ENCODE peak calls at places on chromosomes 4 and X, in eight cellular contexts. X is endothelial cell, O is activated B cell treated with CpG ODN at 0.5 μM for 24 hours, S is HFF-Myc, Y is lung, R is fibroblast of mammary gland, K is PC-3, U is WERI-Rb-1. Z is an unnamed sample.
A peak's percentile ranks its signal among the peaks of the same experiment; 100 is the strongest.

GRCh38 chrX:132044953-132045352 is 21.9 kb downstream of the STK26 start:
- DNase-seq in X (no peak), O (no peak), S (no peak), Y (no peak), R (peak; percentile 40), K (no peak), U (no peak), Z (no peak)

GRCh38 chr4:69039071-69039470 is 57.2 kb upstream of the UGT2B7 start:
- DNase-seq in X (no peak), O (no peak), S (no peak), Y (no peak), R (no peak), K (no peak), U (no peak), Z (no peak)

GRCh38 chrX:12898073-12898472 is 8.3 kb upstream of the TLR8 start:
- DNase-seq in X (no peak), O (no peak), S (no peak), Y (no peak), R (no peak), K (no peak), U (no peak), Z (no peak)

GRCh38 chr4:49044270-49044669 is 58.2 kb downstream of the CWH43 start:
- DNase-seq in X (no peak), O (no peak), S (no peak), Y (no peak), R (peak; percentile 1), K (peak; percentile 33), U (no peak), Z (no peak)

GRCh38 chrX:113059714-113060113 is 219.1 kb upstream of the AMOT start:
- DNase-seq in X (no peak), O (no peak), S (no peak), Y (no peak), R (peak; percentile 5), K (no peak), U (no peak), Z (no peak)

GRCh38 chr4:76977731-76978350 is 28.3 kb downstream of the SEPTIN11 start:
- DNase-seq in X (no peak), O (no peak), S (peak; percentile 70), Y (no peak), R (peak; percentile 83), K (peak; percentile 70), U (no peak), Z (no peak)

GRCh38 chrX:13055486-13055885 is 11.1 kb upstream of the FAM9C start:
- DNase-seq in X (no peak), O (no peak), S (no peak), Y (no peak), R (no peak), K (no peak), U (no peak), Z (no peak)

GRCh38 chr4:77827343-77827742 is 8.2 kb upstream of the CNOT6L start:
- DNase-seq in X (no peak), O (no peak), S (no peak), Y (no peak), R (no peak), K (no peak), U (no peak), Z (no peak)

GRCh38 chrX:10110984-10111363 is 45.8 kb upstream of the CLCN4 start:
- DNase-seq in X (no peak), O (no peak), S (no peak), Y (no peak), R (no peak), K (no peak), U (no peak), Z (no peak)

GRCh38 chr4:147094228-147094627 is 148.6 kb upstream of the TTC29 start:
- DNase-seq in X (no peak), O (no peak), S (no peak), Y (no peak), R (no peak), K (peak; percentile 65), U (peak; percentile 29), Z (no peak)

GRCh38 chr4:152187693-152188092 is 348.2 kb downstream of the FBXW7 start:
- DNase-seq in X (no peak), O (no peak), S (peak; percentile 15), Y (no peak), R (peak; percentile 56), K (no peak), U (no peak), Z (no peak)

GRCh38 chrX:7116081-7116480 is 31.4 kb upstream of the STS start:
- DNase-seq in X (no peak), O (no peak), S (no peak), Y (no peak), R (no peak), K (no peak), U (no peak), Z (no peak)

GRCh38 chr4:20194079-20195013 is 57.4 kb upstream of the SLIT2 start:
- DNase-seq in X (no peak), O (no peak), S (peak; percentile 52), Y (no peak), R (peak; percentile 92), K (peak; percentile 87), U (no peak), Z (no peak)

GRCh38 chr4:119627267-119628190 is 1.1 kb downstream of the PDE5A start:
- DNase-seq in X (peak; percentile 81), O (peak; percentile 64), S (no peak), Y (peak; percentile 53), R (peak; percentile 28), K (peak; percentile 63), U (peak; percentile 71), Z (peak; percentile 71)

GRCh38 chrX:40007136-40007535 is 90.6 kb downstream of the BCOR start:
- DNase-seq in X (no peak), O (no peak), S (no peak), Y (no peak), R (no peak), K (no peak), U (no peak), Z (no peak)

GRCh38 chr4:54840992-54841768 is 183.4 kb downstream of the KIT start:
- DNase-seq in X (no peak), O (no peak), S (no peak), Y (no peak), R (peak; percentile 17), K (peak; percentile 24), U (no peak), Z (no peak)
- TF ChIP-seq CTCF in X (no peak), O (no peak), S (peak; percentile 27), Y (no peak), R (peak; percentile 19), K (no peak), U (no peak), Z (no peak)

GRCh38 chrX:346034-346813 is 27.6 kb upstream of the GTPBP6 start:
- DNase-seq in X (no peak), O (no peak), S (no peak), Y (no peak), R (no peak), K (no peak), U (peak; percentile 2), Z (peak; percentile 21)
- TF ChIP-seq CTCF in X (no peak), O (no peak), S (no peak), Y (no peak), R (no peak), K (no peak), U (no peak), Z (no peak)

DNA sequence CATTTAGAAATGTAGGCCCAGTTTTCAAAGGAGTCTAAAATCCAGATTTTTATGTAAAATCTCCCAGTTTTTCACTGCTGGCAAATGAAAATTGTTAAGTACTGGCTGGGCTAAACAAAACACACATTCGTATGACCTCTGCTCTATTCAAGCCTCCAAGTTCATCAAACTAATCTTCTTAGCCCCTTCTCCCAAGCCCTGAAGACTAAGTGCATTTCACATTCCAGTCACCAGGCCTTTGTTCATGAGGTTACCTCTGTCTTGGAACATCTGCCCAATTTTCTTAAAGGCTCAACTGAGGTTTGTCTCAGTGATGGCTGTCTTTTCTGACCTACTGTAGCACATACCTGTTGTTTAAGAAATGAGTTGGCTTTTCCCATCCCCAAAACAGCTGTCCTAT is 22.2 kb downstream of the SLC25A43 start:
- DNase-seq in X (no peak), O (no peak), S (no peak), Y (no peak), R (no peak), K (no peak), U (no peak), Z (no peak)
- TF ChIP-seq CTCF in X (no peak), O (no peak), S (no peak), Y (no peak), R (no peak), K (no peak), U (no peak), Z (no peak)

GRCh38 chr4:101824500-101824899 is 34.0 kb downstream of the BANK1 start:
- DNase-seq in X (no peak), O (no peak), S (no peak), Y (no peak), R (no peak), K (no peak), U (no peak), Z (no peak)

GRCh38 chr4:101831816-101832215 is 41.3 kb downstream of the BANK1 start:
- DNase-seq in X (no peak), O (no peak), S (no peak), Y (no peak), R (no peak), K (no peak), U (no peak), Z (no peak)

GRCh38 chr4:101823864-101824263 is 33.3 kb downstream of the BANK1 start:
- DNase-seq in X (no peak), O (no peak), S (no peak), Y (no peak), R (no peak), K (no peak), U (no peak), Z (no peak)

GRCh38 chr4:101825953-101826352 is 35.4 kb downstream of the BANK1 start:
- DNase-seq in X (no peak), O (no peak), S (no peak), Y (no peak), R (no peak), K (no peak), U (no peak), Z (no peak)
- TF ChIP-seq CTCF in X (no peak), O (no peak), S (no peak), Y (no peak), R (no peak), K (no peak), U (no peak), Z (no peak)

GRCh38 chr4:26059391-26060154 is 145.6 kb downstream of the SMIM20 start:
- DNase-seq in X (no peak), O (no peak), S (no peak), Y (no peak), R (no peak), K (no peak), U (no peak), Z (no peak)

GRCh38 chr4:26056406-26056805 is 142.4 kb downstream of the SMIM20 start:
- DNase-seq in X (no peak), O (no peak), S (no peak), Y (no peak), R (no peak), K (no peak), U (no peak), Z (no peak)

GRCh38 chr4:26052663-26053534 is 138.9 kb downstream of the SMIM20 start:
- DNase-seq in X (no peak), O (no peak), S (no peak), Y (no peak), R (no peak), K (no peak), U (peak; percentile 25), Z (no peak)

GRCh38 chr4:26058537-26058936 is 144.5 kb downstream of the SMIM20 start:
- DNase-seq in X (no peak), O (no peak), S (no peak), Y (no peak), R (no peak), K (no peak), U (no peak), Z (no peak)

GRCh38 chr4:26055855-26056254 is 141.8 kb downstream of the SMIM20 start:
- DNase-seq in X (no peak), O (no peak), S (no peak), Y (no peak), R (no peak), K (peak; percentile 3), U (no peak), Z (no peak)
- TF ChIP-seq CTCF in X (no peak), O (no peak), S (peak; percentile 12), Y (no peak), R (peak; percentile 4), K (peak; percentile 30), U (peak; percentile 36), Z (no peak)